ENCODE peak calls at places on chromosomes 11 and 22, in five cellular contexts. I, S, Z, Q and L are unnamed samples.
A peak's percentile ranks its signal among the peaks of the same experiment; 100 is the strongest.

GRCh38 chr11:73425118-73425517 is 48.9 kb downstream of the RELT start:
- DNase-seq in Z (no peak), Q (no peak), S (no peak), I (no peak), L (no peak)

GRCh38 chr22:36935694-36936093 is 22.3 kb downstream of the CSF2RB start:
- DNase-seq in S (no peak), Z (no peak), Q (no peak), I (no peak), L (no peak)

GRCh38 chr22:37239336-37240239 is 4.5 kb downstream of the RAC2 start:
- DNase-seq in I (no peak), Q (no peak), Z (no peak), S (no peak), L (no peak)

GRCh38 chr11:88695701-88696414 is 358.3 kb upstream of the CTSC start:
- DNase-seq in I (peak; percentile 15), Z (no peak), Q (no peak), S (no peak), L (no peak)

GRCh38 chr11:70331901-70332300 is 61.4 kb downstream of the PPFIA1 start:
- DNase-seq in I (no peak), S (no peak), Z (no peak), Q (no peak), L (no peak)

GRCh38 chr11:122756417-122756816 is 81.9 kb upstream of the CRTAM start:
- DNase-seq in Q (no peak), I (no peak), S (no peak), Z (no peak), L (peak; percentile 22)

GRCh38 chr11:31487848-31488247 is 21.6 kb downstream of the IMMP1L start:
- DNase-seq in Z (peak; percentile 41), I (no peak), S (peak; percentile 66), Q (no peak), L (no peak)

GRCh38 chr22:40955516-40955915 is 4.3 kb downstream of the RBX1 start:
- DNase-seq in Z (no peak), Q (no peak), I (no peak), S (peak; percentile 81), L (no peak)

GRCh38 chr11:30172872-30173271 is 57.9 kb upstream of the FSHB start:
- DNase-seq in Z (peak; percentile 10), S (no peak), Q (no peak), I (no peak), L (no peak)

GRCh38 chr22:49036513-49036912 is 791.2 kb downstream of the BRD1 start:
- DNase-seq in I (no peak), Q (no peak), Z (no peak), S (no peak), L (no peak)

GRCh38 chr11:117096140-117096972 is 1.9 kb downstream of the SIK3 start:
- DNase-seq in Z (peak; percentile 64), I (no peak), S (peak; percentile 40), Q (peak; percentile 77), L (no peak)

GRCh38 chr11:64935634-64936081 is at the start of gene GPHA2:
- DNase-seq in Q (no peak), S (peak; percentile 20), Z (peak; percentile 82), I (peak; percentile 62), L (no peak)

GRCh38 chr22:30268331-30268730 is 1.7 kb upstream of the OSM start:
- DNase-seq in Q (no peak), I (no peak), Z (no peak), S (no peak), L (no peak)

GRCh38 chr11:128484172-128484571 is 103.2 kb downstream of the ETS1 start:
- DNase-seq in S (no peak), Z (no peak), Q (no peak), I (no peak), L (no peak)

GRCh38 chr22:25407226-25407858 is 157.1 kb upstream of the GRK3 start:
- DNase-seq in S (no peak), I (no peak), Z (no peak), Q (no peak), L (no peak)

GRCh38 chr22:31337178-31337577 is 9.0 kb downstream of the PATZ1 start:
- DNase-seq in I (no peak), Z (no peak), S (peak; percentile 24), Q (no peak), L (no peak)

GRCh38 chr11:62123669-62124185 is at the start of gene INCENP:
- DNase-seq in I (peak; percentile 98), S (peak; percentile 99), Z (peak; percentile 98), Q (peak; percentile 96), L (peak; percentile 98)

GRCh38 chr11:69425895-69426544 is 55.4 kb upstream of the LINC01488 start:
- DNase-seq in Z (no peak), S (no peak), I (no peak), Q (no peak), L (no peak)

GRCh38 chr22:26033071-26033470 is 136.2 kb upstream of the SEZ6L start:
- DNase-seq in S (no peak), Z (no peak), I (no peak), Q (no peak), L (no peak)

GRCh38 chr11:130313383-130314183 is 1.1 kb downstream of the ZBTB44 start:
- DNase-seq in Z (no peak), Q (no peak), I (no peak), S (peak; percentile 40), L (no peak)

GRCh38 chr11:70290341-70291065 is 20.0 kb downstream of the PPFIA1 start:
- DNase-seq in I (no peak), S (no peak), Q (no peak), Z (no peak), L (no peak)

GRCh38 chr11:43503417-43503816 is 144.7 kb downstream of the TTC17 start:
- DNase-seq in S (peak; percentile 30), Z (no peak), I (no peak), Q (no peak), L (no peak)
- H3K27ac ChIP-seq in S (no peak overlapping the region), Z (no peak overlapping the region), I (no peak overlapping the region), Q (no peak overlapping the region), L (no peak overlapping the region)

GRCh38 chr22:42326786-42327185 is 56.3 kb upstream of the TCF20 start:
- DNase-seq in Z (no peak), S (no peak), I (no peak), Q (no peak), L (no peak)
- H3K4me1 ChIP-seq in Z (peaks cover 18% of the 10 kb centered on the region), S (no peaks in the 10 kb centered on the region), I (no peaks in the 10 kb centered on the region), Q (peaks cover 5% of the 10 kb centered on the region), L (peaks cover 8% of the 10 kb centered on the region)

GRCh38 chr22:20471126-20471833 is 24.3 kb downstream of the KLHL22 start:
- DNase-seq in Z (no peak), S (no peak), Q (no peak), I (no peak), L (no peak)
- H3K27ac ChIP-seq in Z (no peak overlapping the region), S (no peak overlapping the region), Q (no peak overlapping the region), I (no peak overlapping the region), L (no peak overlapping the region)

DNA sequence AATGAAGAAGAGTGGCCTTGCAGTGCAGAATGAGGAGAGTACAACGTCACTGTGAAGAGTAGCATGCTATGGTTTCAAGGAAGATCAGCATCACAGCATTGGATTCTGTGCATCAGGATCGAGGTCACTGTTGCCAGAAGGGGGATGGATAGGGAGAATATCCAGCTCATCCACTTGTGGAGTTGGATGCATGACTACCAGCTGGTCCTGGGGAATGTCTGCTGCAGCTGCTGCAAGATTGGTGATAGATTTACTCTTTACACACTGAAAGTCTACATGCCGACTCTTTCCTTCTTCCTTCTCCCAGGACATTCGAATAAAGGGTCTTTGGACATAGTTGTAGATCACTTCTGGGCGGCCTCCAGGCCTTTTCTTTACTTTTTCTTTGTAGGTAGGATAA is 74.3 kb downstream of the BTBD10 start:
- DNase-seq in S (no peak), I (no peak), Q (no peak), Z (no peak), L (no peak)
- H3K4me1 ChIP-seq in S (peaks cover 4% of the 10 kb centered on the region), I (no peaks in the 10 kb centered on the region), Q (no peaks in the 10 kb centered on the region), Z (no peaks in the 10 kb centered on the region), L (no peaks in the 10 kb centered on the region)